ENCODE peak calls at places on chromosomes 12 and 14, in seven cellular contexts. D is CD8-positive, alpha-beta memory T cell; T is progenitor cell of endocrine pancreas; A is foreskin fibroblast; S is hepatic stellate cell; K is kidney tubule cell; P is NCI-H2171. X is an unnamed sample.

GRCh38 chr12:31584782-31585181 is 6.2 kb downstream of the DENND5B start:
- DNase-seq in K (no peak), T (no peak), D (no peak), P (no peak), S (no peak), A (no peak), X (no peak)

GRCh38 chr12:42084522-42084921 is 60.2 kb downstream of the GXYLT1 start:
- DNase-seq in T (no peak), P (no peak), S (peak), K (no peak), A (no peak), D (no peak), X (no peak)

GRCh38 chr12:118900954-118901353 is 80.4 kb upstream of the SRRM4 start:
- DNase-seq in T (no peak), A (no peak), K (no peak), S (no peak), D (no peak), P (no peak), X (no peak)

GRCh38 chr14:38342803-38343202 is 86.9 kb upstream of the CLEC14A start:
- DNase-seq in D (no peak), T (no peak), S (peak), P (no peak), K (peak), A (peak), X (no peak)

GRCh38 chr12:124680863-124681778 is 113.7 kb upstream of the NCOR2 start:
- DNase-seq in S (peak), K (peak), D (no peak), A (peak), P (no peak), T (no peak), X (peak)

GRCh38 chr14:36658091-36659009 is 3.3 kb upstream of the PAX9 start:
- DNase-seq in A (no peak), K (no peak), S (no peak), P (no peak), T (peak), D (no peak), X (no peak)

GRCh38 chr14:22390195-22390594 is 198.8 kb downstream of the DAD1 start:
- DNase-seq in P (no peak), S (no peak), K (no peak), D (no peak), A (no peak), T (no peak), X (no peak)

GRCh38 chr12:90024261-90024660 is 315.6 kb upstream of the ATP2B1 start:
- DNase-seq in P (no peak), D (no peak), A (peak), S (peak), T (no peak), K (no peak), X (no peak)

GRCh38 chr14:102768223-102769048 is 8.8 kb upstream of the TRAF3 start:
- DNase-seq in P (no peak), K (no peak), S (no peak), A (no peak), D (no peak), T (no peak), X (no peak)

GRCh38 chr12:125276567-125276966 is 211.3 kb downstream of the AACS start:
- DNase-seq in D (no peak), P (no peak), A (no peak), T (no peak), K (no peak), S (no peak), X (no peak)

GRCh38 chr12:88145567-88146347 is 3.6 kb downstream of the TMTC3 start:
- DNase-seq in D (no peak), S (no peak), T (no peak), P (no peak), K (no peak), A (no peak), X (no peak)

GRCh38 chr12:119432935-119433334 is 98.4 kb downstream of the CCDC60 start:
- DNase-seq in A (no peak), K (peak), D (no peak), P (no peak), T (no peak), S (no peak), X (no peak)

GRCh38 chr14:24366664-24367505 is 1.1 kb upstream of the NFATC4 start:
- DNase-seq in T (peak), D (peak), K (peak), A (peak), P (peak), S (peak), X (peak)

GRCh38 chr12:106046301-106046846 is 92.4 kb downstream of the NUAK1 start:
- DNase-seq in T (no peak), D (no peak), P (no peak), S (no peak), K (no peak), A (no peak), X (no peak)

GRCh38 chr12:64236549-64236948 is 14.5 kb upstream of the KICS2 start:
- DNase-seq in K (peak), A (no peak), T (no peak), D (no peak), S (no peak), P (no peak), X (no peak)

GRCh38 chr12:120639771-120640721 is at the start of gene CABP1:
- DNase-seq in T (peak), K (no peak), P (peak), S (no peak), D (peak), A (no peak), X (no peak)

GRCh38 chr14:99138999-99139865 is 132.8 kb downstream of the BCL11B start:
- DNase-seq in D (no peak), A (no peak), T (no peak), P (no peak), K (no peak), S (no peak), X (no peak)

GRCh38 chr14:52219488-52220084 is 47.9 kb upstream of the PTGDR start:
- DNase-seq in S (no peak), P (no peak), D (no peak), T (no peak), K (no peak), A (no peak), X (no peak)

GRCh38 chr12:16756833-16757552 is 151.0 kb upstream of the LMO3 start:
- DNase-seq in T (no peak), A (no peak), P (no peak), K (no peak), D (no peak), S (no peak), X (no peak)

GRCh38 chr12:94101902-94102660 is 46.3 kb upstream of the PLXNC1 start:
- DNase-seq in S (peak), T (peak), P (peak), D (peak), K (peak), A (peak), X (peak)

GRCh38 chr12:100733817-100734593 is 60.6 kb upstream of the ANO4 start:
- DNase-seq in D (no peak), P (peak), S (no peak), T (no peak), K (peak), A (no peak), X (no peak)

GRCh38 chr14:89973234-89973823 is 17.6 kb downstream of the TDP1 start:
- DNase-seq in P (peak), S (peak), T (peak), K (peak), D (peak), A (peak), X (no peak)

GRCh38 chr12:30725739-30726138 is 29.0 kb downstream of the CAPRIN2 start:
- DNase-seq in S (peak), A (peak), P (no peak), K (peak), D (no peak), T (no peak), X (no peak)

GRCh38 chr12:53974084-53975018 is at the start of gene HOTAIR:
- DNase-seq in A (peak), S (no peak), P (peak), D (peak), T (no peak), K (peak), X (no peak)

GRCh38 chr14:99348816-99349609 is 77.0 kb upstream of the BCL11B start:
- DNase-seq in D (no peak), P (peak), K (no peak), A (no peak), T (no peak), S (no peak), X (no peak)

GRCh38 chr12:22480016-22480415 is 64.3 kb downstream of the C2CD5 start:
- DNase-seq in A (no peak), K (no peak), S (no peak), T (no peak), D (no peak), P (no peak), X (no peak)

GRCh38 chr12:11695321-11695720 is 45.8 kb downstream of the ETV6 start:
- DNase-seq in D (no peak), K (peak), A (no peak), P (no peak), S (no peak), T (no peak), X (no peak)

GRCh38 chr12:81992461-81992860 is 233.3 kb upstream of the PPFIA2 start:
- DNase-seq in T (no peak), A (no peak), S (no peak), P (no peak), K (peak), D (peak), X (peak)

GRCh38 chr14:29895591-29896043 is 32.0 kb downstream of the PRKD1 start:
- DNase-seq in D (no peak), K (no peak), P (peak), T (no peak), A (no peak), S (no peak), X (no peak)

GRCh38 chr12:52249511-52250047 is 16.5 kb downstream of the KRT7 start:
- DNase-seq in P (no peak), D (no peak), A (no peak), T (no peak), K (no peak), S (no peak), X (no peak)

GRCh38 chr14:31935406-31935805 is 141.7 kb upstream of the ARHGAP5 start:
- DNase-seq in T (no peak), D (no peak), P (no peak), A (no peak), S (no peak), K (no peak), X (no peak)

GRCh38 chr12:44839785-44840184 is 36.3 kb downstream of the NELL2 start:
- DNase-seq in P (no peak), D (no peak), T (no peak), S (no peak), A (no peak), K (no peak), X (no peak)

GRCh38 chr14:86022031-86022629 is 492.2 kb downstream of the FLRT2 start:
- DNase-seq in A (peak), T (no peak), P (no peak), D (no peak), K (peak), S (no peak), X (no peak)

GRCh38 chr14:75993567-75994041 is 8.0 kb downstream of the IFT43 start:
- DNase-seq in P (no peak), S (no peak), A (no peak), T (no peak), K (peak), D (no peak), X (no peak)

GRCh38 chr12:64824500-64825142 is at the start of gene TBC1D30:
- DNase-seq in P (peak), S (peak), A (no peak), D (no peak), T (peak), K (peak), X (no peak)

GRCh38 chr14:24051789-24052655 is at the start of gene CARMIL3:
- DNase-seq in K (peak), S (peak), P (peak), D (peak), T (peak), A (peak), X (no peak)

X was measured in iPS DF 6.9.